ENCODE peak calls at places on chromosomes 1 and 21, in seven cellular contexts. Q is adipocyte, Y is thoracic aorta, P is OCI-LY7, W is left lung, J is fibroblast of lung, U is neural progenitor cell. Z is an unnamed sample. For H3K9me3, the result is how much of the 10 kb centered on the place peaks cover.

GRCh38 chr1:109263234-109263596 is 13.9 kb downstream of the CELSR2 start:
- DNase-seq in Q (no peak), Y (no peak), P (no peak), W (no peak), J (no peak), U (no peak), Z (no peak)

GRCh38 chr1:115665319-115665718 is 23.5 kb downstream of the VANGL1 start:
- DNase-seq in Q (no peak), Y (no peak), P (no peak), W (no peak), J (no peak), U (no peak), Z (no peak)

GRCh38 chr1:58964880-58965279 is 181.0 kb upstream of the JUN start:
- DNase-seq in Q (peak), Y (no peak), P (peak), W (peak), J (peak), U (no peak), Z (no peak)

GRCh38 chr21:25338415-25338814 is 268.9 kb downstream of the MRPL39 start:
- DNase-seq in Q (no peak), Y (no peak), P (no peak), W (no peak), J (no peak), U (no peak), Z (no peak)

GRCh38 chr1:101323530-101323929 is 86.7 kb downstream of the S1PR1 start:
- DNase-seq in Q (no peak), Y (no peak), P (no peak), W (no peak), J (no peak), U (no peak), Z (no peak)

GRCh38 chr1:19156676-19157075 is 53.4 kb downstream of the UBR4 start:
- DNase-seq in Q (peak), Y (no peak), P (no peak), W (peak), J (peak), U (no peak), Z (no peak)

GRCh38 chr1:111553199-111553598 is 49.8 kb upstream of the ADORA3 start:
- DNase-seq in Q (peak), Y (no peak), P (no peak), W (no peak), J (no peak), U (no peak), Z (no peak)

GRCh38 chr21:41861987-41862386 is 17.2 kb downstream of the PRDM15 start:
- DNase-seq in Q (no peak), Y (no peak), P (peak), W (no peak), J (no peak), U (no peak), Z (no peak)

GRCh38 chr1:228989992-228990827 is 254.9 kb downstream of the RHOU start:
- DNase-seq in Q (peak), Y (peak), P (no peak), W (peak), J (peak), U (no peak), Z (no peak)

GRCh38 chr1:51553911-51554310 is 34.8 kb upstream of the EPS15 start:
- DNase-seq in Q (no peak), Y (no peak), P (no peak), W (no peak), J (no peak), U (no peak), Z (no peak)

GRCh38 chr1:21325231-21325718 is 35.0 kb upstream of the ECE1 start:
- DNase-seq in Q (no peak), Y (no peak), P (peak), W (peak), J (no peak), U (no peak), Z (no peak)

GRCh38 chr21:42319368-42319767 is 4.2 kb upstream of the TFF3 start:
- DNase-seq in Q (no peak), Y (no peak), P (peak), W (no peak), J (no peak), U (no peak), Z (no peak)

GRCh38 chr1:52955129-52955970 is 28.3 kb downstream of the SCP2 start:
- DNase-seq in Q (peak), Y (no peak), P (no peak), W (no peak), J (peak), U (no peak), Z (no peak)

GRCh38 chr1:205449254-205449749 is 6.5 kb downstream of the BLACAT1 start:
- DNase-seq in Q (no peak), Y (no peak), P (no peak), W (no peak), J (no peak), U (peak), Z (no peak)

GRCh38 chr1:108573183-108573582 is 13.3 kb downstream of the EEIG2 start:
- DNase-seq in Q (no peak), Y (no peak), P (no peak), W (no peak), J (no peak), U (no peak), Z (no peak)

GRCh38 chr21:41246808-41247207 is 69.8 kb upstream of the FAM3B start:
- DNase-seq in Q (no peak), Y (no peak), P (no peak), W (no peak), J (no peak), U (no peak), Z (no peak)

GRCh38 chr1:152411144-152411543 is 2.9 kb downstream of the CRNN start:
- DNase-seq in Q (no peak), Y (no peak), P (no peak), W (no peak), J (no peak), U (no peak), Z (no peak)

GRCh38 chr1:152410028-152410427 is 4.0 kb downstream of the CRNN start:
- DNase-seq in Q (no peak), Y (no peak), P (no peak), W (no peak), J (no peak), U (no peak), Z (no peak)

GRCh38 chr1:152411846-152412245 is 2.2 kb downstream of the CRNN start:
- DNase-seq in Q (no peak), Y (no peak), P (no peak), W (no peak), J (no peak), U (no peak), Z (no peak)

GRCh38 chr1:152408664-152409063 is 5.4 kb downstream of the CRNN start:
- DNase-seq in Q (no peak), Y (no peak), P (no peak), W (no peak), J (no peak), U (no peak), Z (no peak)

DNA sequence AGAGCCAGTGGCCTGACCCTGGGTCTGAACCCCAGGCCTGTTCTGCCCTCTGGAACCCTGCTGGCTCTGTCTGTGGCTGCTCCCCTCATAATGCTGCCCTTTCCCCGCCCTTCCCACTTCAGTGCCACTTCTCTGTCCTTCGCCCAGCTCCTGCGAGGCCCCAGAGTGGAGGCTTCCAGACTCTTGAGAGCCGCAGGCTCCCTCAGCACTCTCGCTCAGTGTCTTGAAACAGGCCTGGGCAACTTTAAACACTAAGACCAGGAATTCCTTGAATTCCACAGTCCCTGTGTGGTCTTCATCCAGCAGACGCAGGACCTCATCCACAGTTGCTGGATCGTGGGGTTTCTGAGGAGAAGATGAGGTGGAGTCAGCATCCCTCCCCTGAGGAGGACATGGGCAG is 3.5 kb downstream of the CRNN start:
- DNase-seq in Q (no peak), Y (no peak), P (no peak), W (peak), J (no peak), U (no peak), Z (no peak)
- H3K9me3 ChIP-seq in Q (under half), Y (under half), P (under half), W (under half), J (under half), U (under half), Z (under half)

GRCh38 chr1:246534114-246534513 is 27.0 kb upstream of the SMYD3 start:
- DNase-seq in Q (no peak), Y (no peak), P (no peak), W (no peak), J (no peak), U (no peak), Z (no peak)

GRCh38 chr1:246537441-246537840 is 28.6 kb downstream of the TFB2M start:
- DNase-seq in Q (no peak), Y (no peak), P (no peak), W (no peak), J (no peak), U (no peak), Z (no peak)

GRCh38 chr1:246530482-246530881 is 23.4 kb upstream of the SMYD3 start:
- DNase-seq in Q (no peak), Y (no peak), P (no peak), W (no peak), J (no peak), U (no peak), Z (no peak)

GRCh38 chr1:246532519-246532918 is 25.4 kb upstream of the SMYD3 start:
- DNase-seq in Q (no peak), Y (no peak), P (no peak), W (no peak), J (no peak), U (no peak), Z (no peak)

DNA sequence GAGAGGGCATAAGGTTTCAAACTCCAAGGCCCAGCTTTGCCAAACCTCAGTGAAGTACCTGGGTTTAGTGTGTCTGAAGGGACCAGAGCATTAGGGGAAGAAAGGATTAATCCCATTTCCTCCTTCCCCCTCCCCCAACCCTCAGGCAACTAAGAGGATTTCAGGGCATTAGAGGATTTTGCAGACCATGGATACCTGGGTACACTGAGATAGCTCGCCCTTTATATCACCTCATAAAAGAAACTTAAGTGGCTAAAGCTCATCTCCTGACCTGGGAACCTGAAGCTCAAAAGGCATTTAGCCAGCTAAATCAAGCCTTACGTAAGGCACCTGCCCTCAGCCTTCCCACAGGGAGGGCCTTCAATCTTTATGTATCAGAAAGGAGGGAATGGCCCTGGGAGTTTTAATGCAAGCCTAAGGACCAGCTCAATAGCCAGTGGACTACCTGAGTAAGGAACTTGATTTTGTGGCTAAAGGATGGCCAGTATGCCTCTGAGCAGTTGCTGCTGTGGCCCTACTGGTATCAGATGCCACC is 26.4 kb upstream of the SMYD3 start:
- DNase-seq in Q (no peak), Y (no peak), P (no peak), W (no peak), J (no peak), U (peak), Z (no peak)
- H3K9me3 ChIP-seq in Q (under half), Y (under half), P (under half), W (under half), J (under half), U (under half), Z (under half)

DNA sequence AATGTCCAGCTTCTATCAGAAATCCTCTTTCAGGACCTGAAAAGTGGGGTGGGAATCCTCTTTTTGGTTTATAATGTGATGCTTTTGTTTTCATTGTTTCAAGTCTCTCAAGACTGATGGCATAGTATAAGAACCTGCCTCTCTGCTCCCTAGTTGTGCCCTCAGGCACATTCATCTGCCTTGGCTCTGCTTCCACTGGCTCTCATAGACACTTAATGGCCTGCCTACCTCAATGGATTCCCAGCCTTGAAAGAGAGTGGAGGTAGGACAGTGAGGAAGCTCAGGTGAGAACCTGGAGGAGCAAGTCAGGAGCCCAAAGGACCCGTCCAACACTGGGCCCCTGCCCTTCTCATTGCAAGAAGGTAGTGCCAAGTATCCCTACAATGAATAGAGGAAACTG is 4.8 kb downstream of the TTLL7 start:
- DNase-seq in Q (no peak), Y (no peak), P (no peak), W (no peak), J (no peak), U (no peak), Z (no peak)
- H3K9me3 ChIP-seq in Q (under half), Y (under half), P (under half), W (under half), J (under half), U (under half), Z (under half)

DNA sequence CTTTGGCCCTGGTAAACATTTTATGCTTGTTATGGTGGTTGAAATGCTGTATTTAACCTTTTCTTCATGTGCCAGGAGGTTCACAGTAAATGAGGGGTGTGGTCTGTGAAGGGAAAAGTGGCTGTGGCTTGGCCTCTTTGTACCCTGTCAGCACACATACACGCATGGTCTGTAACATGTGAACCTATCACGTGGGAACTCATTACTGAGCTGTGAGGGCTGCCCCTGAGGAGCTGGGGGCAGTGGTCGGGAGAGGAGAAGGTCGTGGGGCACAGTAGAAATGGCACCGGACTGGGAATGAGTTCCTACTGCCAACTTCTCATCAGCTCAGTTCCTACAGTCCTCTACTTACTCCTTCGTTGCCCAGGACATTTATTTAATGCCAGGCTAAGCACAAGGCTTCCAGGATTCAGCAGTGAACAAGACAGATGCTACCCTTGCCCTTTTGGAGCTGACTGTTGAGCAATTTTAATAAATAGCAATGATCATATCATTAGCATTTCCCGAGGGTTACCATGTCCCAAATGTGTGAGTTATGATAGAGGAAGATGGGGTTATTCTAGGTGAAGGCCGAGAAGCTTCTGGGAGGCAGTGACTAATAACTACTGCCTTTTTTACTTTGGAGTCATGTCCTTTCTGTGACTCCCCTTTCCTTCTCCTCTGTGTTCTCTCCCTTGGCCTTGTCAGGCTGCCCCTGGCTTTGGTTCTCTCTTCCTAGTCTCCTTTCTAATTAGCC is 38.8 kb downstream of the DDR2 start:
- DNase-seq in Q (peak), Y (no peak), P (no peak), W (no peak), J (peak), U (no peak), Z (no peak)
- H3K9me3 ChIP-seq in Q (under half), Y (under half), P (under half), W (under half), J (under half), U (under half), Z (under half)

GRCh38 chr1:239311331-239311730 is 75.0 kb upstream of the CHRM3 start:
- DNase-seq in Q (no peak), Y (no peak), P (no peak), W (no peak), J (no peak), U (no peak), Z (no peak)

GRCh38 chr1:239317948-239318347 is 68.4 kb upstream of the CHRM3 start:
- DNase-seq in Q (no peak), Y (no peak), P (no peak), W (no peak), J (no peak), U (no peak), Z (no peak)

DNA sequence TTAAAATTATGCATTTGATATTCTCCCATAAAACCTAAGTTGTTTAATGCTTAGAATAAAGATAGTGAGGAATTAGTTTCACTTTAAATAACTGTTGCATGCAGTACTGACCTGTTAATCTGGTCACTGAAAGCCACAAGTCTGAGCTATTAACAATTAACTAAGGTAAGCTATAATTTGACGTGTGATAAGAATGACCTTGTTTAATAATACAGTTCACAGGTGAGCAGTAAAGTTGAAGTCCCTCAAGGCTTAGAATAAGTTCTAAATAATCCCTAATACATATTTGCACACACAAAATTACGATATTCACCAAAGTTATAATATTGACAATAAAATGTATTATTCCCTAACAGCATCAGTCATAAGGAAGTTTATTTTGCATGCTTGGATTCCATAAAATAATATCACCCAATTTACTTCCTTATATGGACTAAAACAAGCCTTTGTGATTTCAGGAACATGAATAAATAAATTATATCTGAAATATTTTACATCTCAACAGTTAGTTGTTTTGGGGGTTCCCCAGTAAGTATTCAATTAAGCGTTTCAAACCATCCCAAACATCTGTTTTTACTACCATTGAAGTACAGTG is 70.6 kb upstream of the CHRM3 start:
- DNase-seq in Q (no peak), Y (no peak), P (no peak), W (no peak), J (no peak), U (no peak), Z (no peak)
- H3K9me3 ChIP-seq in Q (under half), Y (under half), P (under half), W (under half), J (under half), U (under half), Z (under half)

DNA sequence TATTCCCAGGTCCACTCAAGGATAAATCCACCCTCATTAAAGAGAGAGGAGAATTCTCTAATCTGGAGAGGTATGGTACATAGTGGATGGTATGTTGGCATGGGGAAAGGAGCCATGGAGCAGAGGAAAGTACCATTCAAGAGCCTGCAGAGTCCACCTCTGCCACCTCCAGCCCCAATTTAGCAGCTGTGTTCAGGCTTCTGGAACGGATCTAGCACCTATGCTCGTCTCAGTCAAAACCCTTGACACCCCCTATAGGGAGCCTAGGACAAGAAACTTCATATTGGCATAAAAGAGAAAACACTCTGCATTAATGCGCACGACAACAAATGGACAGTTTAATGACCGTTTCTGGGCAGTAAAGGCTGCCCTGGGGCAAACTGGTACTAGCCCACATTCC is 161.1 kb upstream of the FAM78B start:
- DNase-seq in Q (no peak), Y (no peak), P (no peak), W (no peak), J (no peak), U (no peak), Z (no peak)
- H3K9me3 ChIP-seq in Q (under half), Y (under half), P (under half), W (under half), J (under half), U (under half), Z (under half)

GRCh38 chr1:2856821-2857290 is 55.4 kb upstream of the TTC34 start:
- DNase-seq in Q (no peak), Y (no peak), P (no peak), W (no peak), J (no peak), U (no peak), Z (no peak)

GRCh38 chr1:2858676-2859075 is 57.2 kb upstream of the TTC34 start:
- DNase-seq in Q (no peak), Y (no peak), P (no peak), W (no peak), J (no peak), U (no peak), Z (no peak)

GRCh38 chr1:2856076-2856390 is 54.5 kb upstream of the TTC34 start:
- DNase-seq in Q (no peak), Y (no peak), P (no peak), W (no peak), J (no peak), U (no peak), Z (no peak)

GRCh38 chr1:2859219-2859880 is 57.9 kb upstream of the TTC34 start:
- DNase-seq in Q (no peak), Y (no peak), P (no peak), W (no peak), J (no peak), U (no peak), Z (no peak)

GRCh38 chr1:2857521-2857920 is 56.0 kb upstream of the TTC34 start:
- DNase-seq in Q (no peak), Y (no peak), P (no peak), W (no peak), J (no peak), U (no peak), Z (no peak)
- H3K9me3 ChIP-seq in Q (under half), Y (under half), P (under half), W (under half), J (under half), U (under half), Z (under half)

DNA sequence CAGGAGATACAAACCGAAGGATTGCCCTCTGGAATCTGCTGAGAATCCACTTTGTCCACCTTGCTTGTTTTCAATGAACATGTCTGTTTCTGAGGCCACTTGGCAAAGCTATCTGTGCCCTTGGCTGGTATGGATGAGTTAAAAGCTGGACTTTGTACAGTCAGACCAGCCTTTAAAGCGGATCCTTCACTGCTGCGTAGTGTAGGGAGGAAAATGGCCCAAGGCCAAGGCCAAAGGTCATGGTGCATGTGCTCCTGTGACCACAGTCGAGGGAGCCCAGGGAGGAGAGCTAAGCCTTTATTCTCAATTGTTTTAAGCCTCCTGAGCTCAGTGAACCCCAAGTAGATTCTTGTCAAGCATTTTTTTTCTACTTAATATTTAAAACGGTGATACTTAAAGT is 37.0 kb downstream of the KCNJ15 start:
- DNase-seq in Q (no peak), Y (no peak), P (no peak), W (no peak), J (no peak), U (no peak), Z (no peak)
- H3K9me3 ChIP-seq in Q (under half), Y (under half), P (under half), W (under half), J (under half), U (under half), Z (under half)